ENCODE peak calls at places on chromosomes 13 and 19, in seven cellular contexts. B is endodermal cell, X is colonic mucosa, Y is left ventricle myocardium inferior, L is omental fat pad, W is endothelial cell, R is mucosa of descending colon. M is an unnamed sample.

GRCh38 chr13:40502236-40502635 is 164.2 kb downstream of the FOXO1 start:
- DNase-seq in B (no peak), X (no peak), Y (no peak), L (no peak), W (no peak), R (no peak), M (no peak)

GRCh38 chr13:91745962-91746361 is 347.5 kb downstream of the GPC5 start:
- DNase-seq in B (no peak), X (no peak), Y (no peak), L (no peak), W (no peak), R (no peak), M (no peak)

GRCh38 chr13:49113526-49114286 is 106.4 kb upstream of the MLNR start:
- DNase-seq in B (no peak), X (no peak), Y (no peak), L (no peak), W (no peak), R (no peak), M (no peak)

GRCh38 chr13:57633141-57633949 is 1.8 kb downstream of the PCDH17 start:
- DNase-seq in B (peak), X (no peak), Y (peak), L (no peak), W (peak), R (peak), M (no peak)

GRCh38 chr13:101942038-101942437 is 459.8 kb downstream of the FGF14 start:
- DNase-seq in B (peak), X (peak), Y (no peak), L (no peak), W (peak), R (no peak), M (peak)

GRCh38 chr13:28357846-28358496 is 137.0 kb downstream of the FLT1 start:
- DNase-seq in B (no peak), X (no peak), Y (no peak), L (no peak), W (no peak), R (no peak), M (no peak)

GRCh38 chr19:47991191-47991808 is 670 bp downstream of the BSPH1 start:
- DNase-seq in B (no peak), X (no peak), Y (no peak), L (no peak), W (no peak), R (no peak), M (no peak)

GRCh38 chr19:4144666-4145261 is 8.7 kb upstream of the CREB3L3 start:
- DNase-seq in B (no peak), X (peak), Y (no peak), L (no peak), W (no peak), R (peak), M (peak)

GRCh38 chr13:89688908-89689307 is 1658.6 kb upstream of the MIR17HG start:
- DNase-seq in B (no peak), X (no peak), Y (peak), L (no peak), W (no peak), R (no peak), M (no peak)

GRCh38 chr13:47433461-47434005 is 536.7 kb upstream of the HTR2A start:
- DNase-seq in B (no peak), X (no peak), Y (no peak), L (no peak), W (no peak), R (no peak), M (no peak)

GRCh38 chr13:99356216-99357089 is 49.3 kb upstream of the GPR183 start:
- DNase-seq in B (no peak), X (no peak), Y (no peak), L (no peak), W (no peak), R (no peak), M (no peak)

GRCh38 chr13:98214707-98215106 is 37.6 kb upstream of the RNF113B start:
- DNase-seq in B (no peak), X (peak), Y (no peak), L (no peak), W (no peak), R (no peak), M (peak)

GRCh38 chr19:4049432-4049831 is 17.3 kb downstream of the ZBTB7A start:
- DNase-seq in B (no peak), X (peak), Y (peak), L (no peak), W (no peak), R (no peak), M (no peak)

GRCh38 chr13:114283581-114283980 is 2.2 kb downstream of the UPF3A start:
- DNase-seq in B (no peak), X (no peak), Y (no peak), L (no peak), W (no peak), R (no peak), M (no peak)

GRCh38 chr13:99124695-99125334 is 75.8 kb upstream of the UBAC2 start:
- DNase-seq in B (no peak), X (no peak), Y (no peak), L (no peak), W (no peak), R (no peak), M (no peak)

DNA sequence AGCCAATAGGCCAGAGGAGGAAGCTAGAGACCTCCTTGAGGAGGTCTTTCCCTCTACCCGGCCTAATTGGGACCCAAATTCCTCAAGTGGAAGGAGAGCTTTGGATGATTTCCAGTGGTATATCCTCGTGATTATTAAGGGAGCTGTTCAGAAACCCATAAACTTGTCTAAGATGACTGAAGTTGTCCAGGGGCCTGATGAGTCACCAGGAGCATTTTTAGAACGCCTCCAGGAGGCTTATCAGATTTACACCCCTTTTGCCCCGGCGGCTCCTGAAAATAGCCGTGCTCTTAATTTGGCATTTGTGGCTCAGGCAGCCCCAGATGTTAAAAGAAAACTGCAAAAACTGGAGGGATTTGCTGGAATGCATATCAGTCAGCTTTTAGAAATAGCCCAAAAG is 198.1 kb downstream of the ZNF486 start:
- DNase-seq in B (no peak), X (no peak), Y (no peak), L (no peak), W (no peak), R (no peak), M (no peak)
- TF ChIP-seq CTCF in B (no peak), X (no peak), Y (no peak), L (no peak), W (no peak), R (no peak), M (no peak)

GRCh38 chr13:85651440-85651839 is 147.8 kb downstream of the SLITRK6 start:
- DNase-seq in B (no peak), X (no peak), Y (no peak), L (no peak), W (no peak), R (no peak), M (no peak)

GRCh38 chr13:85655040-85655439 is 144.2 kb downstream of the SLITRK6 start:
- DNase-seq in B (no peak), X (no peak), Y (no peak), L (no peak), W (no peak), R (no peak), M (no peak)

GRCh38 chr13:85652536-85652935 is 146.7 kb downstream of the SLITRK6 start:
- DNase-seq in B (no peak), X (no peak), Y (no peak), L (no peak), W (no peak), R (no peak), M (no peak)

GRCh38 chr13:85653681-85654080 is 145.5 kb downstream of the SLITRK6 start:
- DNase-seq in B (no peak), X (no peak), Y (no peak), L (no peak), W (no peak), R (no peak), M (no peak)

DNA sequence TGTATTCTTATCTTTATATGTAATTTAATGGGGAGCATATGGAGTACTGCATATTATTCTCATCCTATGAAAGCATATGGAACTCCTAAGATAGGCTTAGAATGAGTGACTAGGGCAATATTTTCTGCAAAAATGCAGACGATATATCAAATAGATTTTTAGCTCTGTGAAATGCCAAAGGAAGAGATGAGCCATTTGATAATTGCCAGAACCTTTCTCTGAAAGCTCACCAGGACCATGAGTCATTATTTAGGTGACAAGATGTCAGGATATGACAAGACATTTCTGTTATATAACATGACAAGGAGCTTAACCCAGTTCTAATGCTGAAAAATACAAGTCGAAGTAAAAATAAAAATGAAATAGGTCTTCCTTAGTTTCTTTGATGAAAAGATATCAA is 145.0 kb downstream of the SLITRK6 start:
- DNase-seq in B (no peak), X (no peak), Y (no peak), L (no peak), W (no peak), R (no peak), M (no peak)
- TF ChIP-seq CTCF in B (no peak), X (no peak), Y (no peak), L (no peak), W (no peak), R (no peak), M (no peak)

GRCh38 chr13:24997367-24997967 is 98.5 kb upstream of the PABPC3 start:
- DNase-seq in B (no peak), X (peak), Y (no peak), L (no peak), W (peak), R (no peak), M (peak)
- TF ChIP-seq CTCF in B (peak), X (peak), Y (peak), L (no peak), W (peak), R (peak), M (peak)

GRCh38 chr13:26999499-26999898 is 172.1 kb downstream of the USP12 start:
- DNase-seq in B (no peak), X (no peak), Y (no peak), L (no peak), W (no peak), R (no peak), M (no peak)

GRCh38 chr13:26996965-26997752 is 174.5 kb downstream of the USP12 start:
- DNase-seq in B (no peak), X (no peak), Y (no peak), L (no peak), W (no peak), R (no peak), M (no peak)

GRCh38 chr13:27001705-27002104 is 169.9 kb downstream of the USP12 start:
- DNase-seq in B (no peak), X (no peak), Y (no peak), L (no peak), W (no peak), R (no peak), M (no peak)

GRCh38 chr13:26998265-26998664 is 173.3 kb downstream of the USP12 start:
- DNase-seq in B (no peak), X (no peak), Y (no peak), L (no peak), W (no peak), R (no peak), M (no peak)

GRCh38 chr13:27000686-27001085 is 170.9 kb downstream of the USP12 start:
- DNase-seq in B (no peak), X (no peak), Y (no peak), L (no peak), W (no peak), R (no peak), M (no peak)
- TF ChIP-seq CTCF in B (no peak), X (no peak), Y (no peak), L (no peak), W (no peak), R (no peak), M (no peak)

GRCh38 chr19:55112781-55113569 is 4.5 kb downstream of the PPP1R12C start:
- DNase-seq in B (peak), X (no peak), Y (no peak), L (no peak), W (no peak), R (no peak), M (no peak)
- TF ChIP-seq CTCF in B (peak), X (no peak), Y (peak), L (no peak), W (no peak), R (no peak), M (no peak)

DNA sequence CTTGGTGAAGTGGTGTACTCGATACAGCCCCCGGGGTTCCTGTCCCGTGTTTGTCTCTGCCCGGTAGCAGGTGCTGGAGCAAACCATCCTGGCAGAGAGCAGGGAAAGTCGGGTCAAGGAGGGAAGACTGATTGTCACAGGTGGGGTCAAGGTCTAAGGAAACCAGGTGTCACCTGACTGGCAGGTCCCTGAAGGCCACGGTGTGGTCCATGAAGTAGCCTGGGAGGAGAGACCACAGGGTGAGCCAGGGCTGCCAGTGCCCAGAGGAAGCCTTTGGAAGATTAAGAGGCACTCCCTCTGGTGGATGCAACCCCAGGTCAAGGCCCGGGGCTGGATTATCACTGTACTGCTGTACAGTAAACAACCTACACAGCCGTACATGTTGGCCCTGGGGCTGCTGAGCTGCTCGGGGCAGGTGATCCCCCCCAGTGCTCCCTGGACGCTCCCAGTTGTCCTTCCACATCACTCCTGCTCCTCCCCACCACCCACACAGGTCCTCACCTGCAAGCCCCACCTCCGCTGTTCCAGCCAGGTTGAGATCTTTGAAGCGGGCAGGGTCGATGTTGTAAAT is 6.0 kb upstream of the CCER2 start:
- DNase-seq in B (no peak), X (no peak), Y (no peak), L (no peak), W (peak), R (peak), M (peak)
- TF ChIP-seq CTCF in B (peak), X (no peak), Y (peak), L (no peak), W (no peak), R (no peak), M (no peak)

GRCh38 chr19:44582581-44583265 is 30.6 kb upstream of the IGSF23 start:
- DNase-seq in B (peak), X (peak), Y (no peak), L (no peak), W (peak), R (peak), M (peak)

GRCh38 chr19:44581288-44581687 is 32.1 kb upstream of the IGSF23 start:
- DNase-seq in B (peak), X (no peak), Y (no peak), L (no peak), W (no peak), R (no peak), M (no peak)

GRCh38 chr19:44587863-44588752 is 25.3 kb upstream of the IGSF23 start:
- DNase-seq in B (no peak), X (no peak), Y (no peak), L (no peak), W (no peak), R (no peak), M (peak)

GRCh38 chr19:44588753-44589112 is 24.6 kb upstream of the IGSF23 start:
- DNase-seq in B (no peak), X (no peak), Y (no peak), L (no peak), W (no peak), R (no peak), M (no peak)

GRCh38 chr19:44585371-44586141 is 27.8 kb upstream of the IGSF23 start:
- DNase-seq in B (no peak), X (no peak), Y (no peak), L (no peak), W (no peak), R (no peak), M (no peak)
- TF ChIP-seq CTCF in B (no peak), X (no peak), Y (no peak), L (no peak), W (no peak), R (no peak), M (no peak)